ENCODE peak calls at places on chromosome 2, in five cellular contexts. N is hepatocyte, J is OCI-LY7, K is PC-9, W is GM23248. L is an unnamed sample. For H3K9me2 and H3K9me3, the result is how much of the 10 kb centered on the place peaks cover.

GRCh38 chr2:195810340-195811098 is 153.5 kb downstream of the SLC39A10 start:
- DNase-seq in N (no peak), J (no peak), K (no peak), W (no peak), L (no peak)

GRCh38 chr2:234366891-234367290 is 130.0 kb downstream of the ARL4C start:
- DNase-seq in N (peak), J (no peak), K (peak), W (peak), L (no peak)

GRCh38 chr2:198545411-198545810 is 741.0 kb downstream of the PLCL1 start:
- DNase-seq in N (no peak), J (no peak), K (peak), W (peak), L (no peak)

GRCh38 chr2:215830313-215830712 is 183.0 kb downstream of the MREG start:
- DNase-seq in N (peak), J (no peak), K (no peak), W (peak), L (no peak)

GRCh38 chr2:39375917-39376316 is 61.2 kb downstream of the MAP4K3 start:
- DNase-seq in N (no peak), J (no peak), K (no peak), W (no peak), L (no peak)

GRCh38 chr2:85744771-85745601 is 8.8 kb upstream of the ATOH8 start:
- DNase-seq in N (no peak), J (no peak), K (no peak), W (peak), L (no peak)

GRCh38 chr2:145323512-145323911 is 803.6 kb upstream of the ZEB2 start:
- DNase-seq in N (no peak), J (no peak), K (no peak), W (peak), L (no peak)

GRCh38 chr2:38898256-38898655 is 8.6 kb downstream of the ARHGEF33 start:
- DNase-seq in N (no peak), J (no peak), K (no peak), W (no peak), L (no peak)

GRCh38 chr2:102520009-102520408 is 47.0 kb downstream of the SLC9A4 start:
- DNase-seq in N (peak), J (peak), K (no peak), W (peak), L (peak)

GRCh38 chr2:40087434-40087833 is 308.4 kb upstream of the THUMPD2 start:
- DNase-seq in N (no peak), J (no peak), K (no peak), W (peak), L (peak)

GRCh38 chr2:191151315-191151698 is 513 bp upstream of the STAT4 start:
- DNase-seq in N (no peak), J (no peak), K (no peak), W (no peak), L (no peak)
- H3K4me3 ChIP-seq in N (no peak), J (no peak), K (peak), W (peak), L (peak)

DNA sequence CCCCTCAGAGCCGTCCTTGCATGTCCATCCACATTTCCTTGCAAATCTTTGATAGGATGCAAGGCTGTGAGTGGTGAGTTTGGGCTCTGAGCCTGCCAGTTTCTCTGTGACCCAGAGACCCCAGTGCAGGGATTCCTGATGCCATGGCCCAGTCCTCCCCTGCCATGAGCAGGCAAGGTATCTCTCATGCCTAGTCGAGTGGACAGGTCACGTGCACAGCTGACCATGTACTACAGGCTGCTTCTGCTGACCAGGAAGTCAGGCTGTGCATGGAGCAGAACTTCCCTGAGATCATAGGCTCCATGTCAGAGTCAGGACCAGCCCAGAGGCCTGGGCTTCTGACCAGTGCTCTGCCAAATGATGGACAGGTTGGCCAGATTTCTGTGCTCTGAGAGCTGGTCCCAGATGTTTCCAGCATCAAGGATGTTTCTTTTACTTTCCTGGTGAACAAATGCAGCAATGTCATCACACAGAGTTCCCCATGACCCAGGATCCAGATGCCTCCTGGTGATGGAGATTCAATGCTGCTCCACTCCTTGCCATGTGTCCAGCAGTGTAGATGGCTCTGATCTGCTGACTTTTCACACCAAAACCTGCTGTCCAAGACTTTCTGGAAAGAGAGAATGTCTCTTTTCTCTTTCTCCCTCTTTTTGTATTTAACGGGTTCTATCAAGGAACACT is 321.6 kb upstream of the HS6ST1 start:
- DNase-seq in N (no peak), J (no peak), K (no peak), W (peak), L (no peak)
- H3K9me2 ChIP-seq in N (under half), J (under half), K (under half), W (under half), L (under half)

GRCh38 chr2:89797320-89798038 is 1106.0 kb downstream of the RPIA start:
- DNase-seq in N (no peak), J (no peak), K (no peak), W (no peak), L (no peak)
- H3K9me3 ChIP-seq in N (under half), J (half or more), K (half or more), W (under half), L (half or more)

GRCh38 chr2:163736433-163737168 is 793 bp upstream of the FIGN start:
- DNase-seq in N (peak), J (no peak), K (peak), W (peak), L (no peak)
- H3K4me3 ChIP-seq in N (peak), J (no peak), K (peak), W (peak), L (no peak)

GRCh38 chr2:240736281-240737250 is 44.9 kb downstream of the AQP12A start:
- DNase-seq in N (no peak), J (no peak), K (no peak), W (no peak), L (no peak)
- H3K9me2 ChIP-seq in N (under half), J (under half), K (under half), W (under half), L (under half)